ENCODE peak calls at places on chromosomes 7 and 10, in nine cellular contexts. Q is stromal cell of bone marrow, V is non-pigmented ciliary epithelial cell, C is dorsolateral prefrontal cortex, U is fibroblast of pulmonary artery, K is progenitor cell of endocrine pancreas, E is GM18507, D is NCI-H1105, T is NCI-H1436. H is an unnamed sample.

GRCh38 chr7:155553871-155554270 is 7.5 kb upstream of the CNPY1 start:
- DNase-seq in Q (no peak), V (no peak), C (no peak), U (no peak), K (no peak), E (no peak), D (no peak), T (no peak), H (no peak)

GRCh38 chr7:117220836-117221235 is 102.0 kb downstream of the WNT2 start:
- DNase-seq in Q (no peak), V (no peak), C (no peak), U (no peak), K (no peak), E (no peak), D (no peak), T (no peak), H (no peak)

GRCh38 chr7:92362131-92362530 is 85.2 kb upstream of the GATAD1 start:
- DNase-seq in Q (no peak), V (no peak), C (no peak), U (peak; percentile 71), K (no peak), E (no peak), D (no peak), T (no peak), H (no peak)

GRCh38 chr10:71233491-71233892 is 21.1 kb downstream of the UNC5B start:
- DNase-seq in Q (no peak), V (no peak), C (no peak), U (no peak), K (no peak), E (no peak), D (no peak), T (no peak), H (no peak)

GRCh38 chr7:19333706-19334105 is 188.5 kb upstream of the FERD3L start:
- DNase-seq in Q (no peak), V (no peak), C (no peak), U (no peak), K (no peak), E (no peak), D (no peak), T (no peak), H (no peak)

GRCh38 chr10:102595914-102596313 is 48.4 kb upstream of the TRIM8 start:
- DNase-seq in Q (no peak), V (no peak), C (no peak), U (no peak), K (no peak), E (no peak), D (no peak), T (no peak), H (no peak)

GRCh38 chr10:88490216-88490980 is 92.7 kb downstream of the RNLS start:
- DNase-seq in Q (no peak), V (no peak), C (no peak), U (no peak), K (no peak), E (no peak), D (no peak), T (no peak), H (no peak)

GRCh38 chr7:19982841-19983835 is 209.7 kb upstream of the TMEM196 start:
- DNase-seq in Q (peak; percentile 73), V (peak; percentile 34), C (no peak), U (peak; percentile 77), K (no peak), E (no peak), D (no peak), T (peak; percentile 6), H (no peak)

GRCh38 chr7:82600601-82601000 is 157.0 kb upstream of the CACNA2D1 start:
- DNase-seq in Q (no peak), V (no peak), C (no peak), U (no peak), K (no peak), E (no peak), D (no peak), T (peak; percentile 41), H (no peak)

GRCh38 chr7:54969190-54969967 is 49.4 kb upstream of the EGFR start:
- DNase-seq in Q (no peak), V (no peak), C (no peak), U (no peak), K (no peak), E (no peak), D (no peak), T (no peak), H (no peak)

GRCh38 chr10:86107131-86107530 is 259.5 kb downstream of the GRID1 start:
- DNase-seq in Q (no peak), V (no peak), C (no peak), U (no peak), K (no peak), E (no peak), D (no peak), T (no peak), H (no peak)